ENCODE peak calls at places on chromosomes 12 and 14, in ten cellular contexts. X is adrenal gland, R is Peyer's patch, Z is heart left ventricle, O is testis, F is GM12891, B is A549, L is H1, W is IMR-90, P is ovary. C is an unnamed sample.

GRCh38 chr14:69658664-69659261 is 47.4 kb downstream of the SUSD6 start:
- DNase-seq in X (no peak), R (peak), Z (no peak), O (no peak), F (no peak), B (no peak), L (no peak), W (peak), P (no peak), C (peak)

GRCh38 chr12:6883683-6884082 is 10.6 kb upstream of the SPSB2 start:
- DNase-seq in X (no peak), R (no peak), Z (no peak), O (no peak), F (no peak), B (no peak), L (no peak), W (no peak), P (no peak), C (no peak)

GRCh38 chr12:31506907-31507306 is 84.0 kb downstream of the DENND5B start:
- DNase-seq in X (no peak), R (no peak), Z (no peak), O (no peak), F (no peak), B (no peak), L (peak), W (peak), P (no peak), C (no peak)

GRCh38 chr12:122641976-122642375 is 61.2 kb downstream of the HCAR2 start:
- DNase-seq in X (peak), R (no peak), Z (no peak), O (no peak), F (no peak), B (no peak), L (no peak), W (peak), P (no peak), C (peak)

GRCh38 chr12:10409387-10409786 is at the start of gene KLRC4:
- DNase-seq in X (no peak), R (no peak), Z (no peak), O (no peak), F (no peak), B (no peak), L (no peak), W (peak), P (no peak), C (no peak)

GRCh38 chr12:130468186-130468585 is 130.5 kb downstream of the PIWIL1 start:
- DNase-seq in X (no peak), R (no peak), Z (no peak), O (no peak), F (no peak), B (no peak), L (no peak), W (no peak), P (no peak), C (no peak)

GRCh38 chr12:131208425-131208824 is 254.7 kb downstream of the ADGRD1 start:
- DNase-seq in X (no peak), R (peak), Z (no peak), O (peak), F (no peak), B (no peak), L (no peak), W (no peak), P (no peak), C (no peak)

GRCh38 chr12:107134558-107134957 is 41.2 kb upstream of the CRY1 start:
- DNase-seq in X (peak), R (no peak), Z (no peak), O (peak), F (no peak), B (peak), L (peak), W (no peak), P (no peak), C (no peak)

GRCh38 chr14:65103150-65103760 is 938 bp upstream of the MAX start:
- DNase-seq in X (no peak), R (no peak), Z (no peak), O (no peak), F (no peak), B (peak), L (no peak), W (peak), P (no peak), C (no peak)

GRCh38 chr14:35385042-35385839 is 19.3 kb downstream of the NFKBIA start:
- DNase-seq in X (peak), R (peak), Z (peak), O (peak), F (no peak), B (peak), L (no peak), W (peak), P (peak), C (peak)

GRCh38 chr14:62126885-62127478 is 364.8 kb downstream of the SNAPC1 start:
- DNase-seq in X (peak), R (no peak), Z (no peak), O (no peak), F (no peak), B (peak), L (no peak), W (peak), P (no peak), C (no peak)

GRCh38 chr12:111954974-111955373 is 58.0 kb downstream of the TMEM116 start:
- DNase-seq in X (no peak), R (no peak), Z (no peak), O (no peak), F (no peak), B (peak), L (no peak), W (no peak), P (no peak), C (no peak)

GRCh38 chr12:109440851-109441490 is 36.1 kb downstream of the KCTD10 start:
- DNase-seq in X (no peak), R (no peak), Z (no peak), O (no peak), F (no peak), B (no peak), L (no peak), W (no peak), P (no peak), C (no peak)

GRCh38 chr14:93536945-93537344 is 106.2 kb downstream of the UNC79 start:
- DNase-seq in X (peak), R (no peak), Z (no peak), O (no peak), F (no peak), B (peak), L (no peak), W (no peak), P (no peak), C (no peak)

GRCh38 chr14:59044707-59045106 is 143.8 kb upstream of the DAAM1 start:
- DNase-seq in X (peak), R (no peak), Z (no peak), O (peak), F (no peak), B (no peak), L (no peak), W (no peak), P (no peak), C (no peak)

GRCh38 chr12:99824900-99825562 is 159.7 kb downstream of the ANKS1B start:
- DNase-seq in X (no peak), R (no peak), Z (no peak), O (no peak), F (no peak), B (no peak), L (no peak), W (no peak), P (no peak), C (no peak)

GRCh38 chr12:64480148-64480547 is 28.2 kb downstream of the TBK1 start:
- DNase-seq in X (no peak), R (no peak), Z (no peak), O (no peak), F (no peak), B (no peak), L (no peak), W (peak), P (no peak), C (no peak)

GRCh38 chr14:99649219-99649618 is 4.3 kb downstream of the HHIPL1 start:
- DNase-seq in X (no peak), R (no peak), Z (no peak), O (no peak), F (no peak), B (no peak), L (no peak), W (peak), P (no peak), C (no peak)

GRCh38 chr14:34593740-34594375 is 36.1 kb downstream of the SNX6 start:
- DNase-seq in X (no peak), R (peak), Z (no peak), O (peak), F (no peak), B (no peak), L (no peak), W (peak), P (no peak), C (no peak)

GRCh38 chr12:88627501-88627900 is 47.2 kb upstream of the KITLG start:
- DNase-seq in X (no peak), R (no peak), Z (no peak), O (no peak), F (no peak), B (no peak), L (no peak), W (peak), P (no peak), C (no peak)

GRCh38 chr12:23834076-23834475 is 115.4 kb downstream of the SOX5 start:
- DNase-seq in X (no peak), R (no peak), Z (no peak), O (no peak), F (no peak), B (no peak), L (no peak), W (peak), P (no peak), C (no peak)

DNA sequence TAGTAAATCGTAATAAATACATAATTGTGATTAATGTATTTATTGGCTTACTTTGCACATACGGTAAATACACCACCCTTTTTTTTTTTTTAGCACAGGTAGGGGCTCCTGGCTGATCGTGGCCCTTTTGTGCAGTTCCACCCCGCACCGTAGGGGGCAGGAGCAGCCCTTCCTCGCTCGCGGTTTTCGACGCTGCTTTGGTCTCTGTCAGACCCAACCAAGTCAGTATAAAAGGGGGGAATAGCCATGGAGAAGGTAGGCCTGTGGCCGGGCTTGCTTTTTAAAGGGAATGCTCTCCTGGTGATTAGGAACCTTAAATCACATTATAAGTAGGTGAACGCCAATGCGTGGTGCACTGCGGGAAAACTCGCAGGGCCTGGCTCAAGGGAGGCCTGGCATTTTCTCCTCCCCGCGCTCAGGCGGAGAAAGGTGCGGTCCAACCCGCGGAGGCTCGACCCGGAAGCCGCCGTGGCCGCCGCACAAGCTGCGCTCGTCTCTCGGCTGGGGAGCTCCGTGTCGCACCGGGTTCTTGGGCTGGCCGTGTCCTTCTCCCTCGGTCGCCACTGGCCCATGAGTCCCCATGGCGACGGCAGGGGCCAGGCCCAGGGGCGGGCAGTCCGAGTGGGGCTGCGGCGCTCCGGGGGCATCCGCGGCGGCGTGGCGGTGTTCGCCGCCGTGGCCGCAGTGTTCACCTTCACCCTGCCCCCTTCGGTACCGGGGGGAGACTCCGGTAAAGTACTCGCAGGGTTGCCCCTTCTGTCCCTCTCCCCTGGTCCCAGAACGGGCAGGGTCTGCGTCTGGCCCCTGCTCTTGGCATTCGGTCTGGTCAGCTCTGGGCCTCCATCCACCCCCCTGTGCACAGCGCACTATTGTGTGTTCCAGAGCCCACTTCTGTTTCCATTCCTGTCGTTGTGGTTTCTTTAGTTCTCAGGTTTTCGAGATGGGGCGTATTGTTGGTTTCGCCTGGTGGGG is at the start of gene TMEM260:
- DNase-seq in X (peak), R (peak), Z (peak), O (peak), F (peak), B (peak), L (peak), W (peak), P (peak), C (peak)
- TF ChIP-seq POLR2A in X (peak), R (peak), Z (peak), O (no peak), F (peak), B (peak), L (no peak), W (peak), P (peak), C (no peak)

GRCh38 chr14:67694791-67695393 is 672 bp downstream of the RDH11 start:
- DNase-seq in X (peak), R (peak), Z (peak), O (peak), F (peak), B (peak), L (peak), W (peak), P (peak), C (no peak)
- TF ChIP-seq POLR2A in X (peak), R (peak), Z (no peak), O (no peak), F (peak), B (peak), L (peak), W (no peak), P (no peak), C (no peak)

DNA sequence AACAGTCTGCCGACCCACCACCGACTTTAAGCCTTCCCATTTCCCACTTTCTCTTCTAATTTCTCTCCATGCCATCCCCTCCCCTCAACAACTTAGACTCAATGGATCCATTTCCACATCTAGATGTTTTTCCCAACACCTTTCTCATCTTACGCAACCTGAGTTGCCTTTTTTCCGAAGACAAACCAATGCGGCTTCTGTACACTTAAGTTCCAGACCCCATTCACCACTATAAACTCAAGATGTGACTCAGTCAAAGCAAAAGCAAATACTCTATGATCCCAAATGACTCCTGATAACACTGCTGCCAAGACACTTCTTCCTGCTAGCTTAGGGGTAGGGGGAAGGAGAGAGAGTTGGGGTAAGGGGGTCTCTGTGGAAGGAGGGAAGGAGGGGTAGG is 1.3 kb downstream of the IL22 start:
- DNase-seq in X (no peak), R (no peak), Z (no peak), O (no peak), F (no peak), B (no peak), L (no peak), W (no peak), P (no peak), C (no peak)
- TF ChIP-seq POLR2A in X (no peak), R (no peak), Z (no peak), O (no peak), F (no peak), B (no peak), L (no peak), W (no peak), P (no peak), C (no peak)

GRCh38 chr14:90484291-90484690 is 87.5 kb downstream of the CALM1 start:
- DNase-seq in X (no peak), R (no peak), Z (no peak), O (no peak), F (no peak), B (no peak), L (no peak), W (no peak), P (no peak), C (no peak)
- TF ChIP-seq POLR2A in X (no peak), R (no peak), Z (no peak), O (no peak), F (no peak), B (no peak), L (no peak), W (no peak), P (no peak), C (no peak)

GRCh38 chr14:74019743-74020142 is 594 bp downstream of the BBOF1 start:
- DNase-seq in X (peak), R (no peak), Z (no peak), O (no peak), F (no peak), B (peak), L (no peak), W (peak), P (peak), C (no peak)

GRCh38 chr14:74018029-74018703 is 922 bp downstream of the ENTPD5 start:
- DNase-seq in X (no peak), R (no peak), Z (no peak), O (no peak), F (no peak), B (no peak), L (no peak), W (peak), P (no peak), C (peak)

GRCh38 chr14:74019408-74019714 is 212 bp downstream of the BBOF1 start:
- DNase-seq in X (no peak), R (no peak), Z (no peak), O (no peak), F (no peak), B (no peak), L (no peak), W (no peak), P (no peak), C (no peak)

GRCh38 chr14:74015965-74016364 is 3.1 kb downstream of the ENTPD5 start:
- DNase-seq in X (no peak), R (no peak), Z (no peak), O (no peak), F (no peak), B (no peak), L (no peak), W (no peak), P (no peak), C (no peak)

GRCh38 chr14:74018704-74019407 is at the start of the genes BBOF1 and ENTPD5:
- DNase-seq in X (peak), R (peak), Z (peak), O (peak), F (peak), B (peak), L (peak), W (peak), P (peak), C (peak)
- TF ChIP-seq POLR2A in X (peak), R (peak), Z (peak), O (no peak), F (peak), B (peak), L (no peak), W (no peak), P (peak), C (no peak)

GRCh38 chr12:56152132-56152755 is at the start of gene MYL6B:
- DNase-seq in X (peak), R (peak), Z (peak), O (peak), F (peak), B (peak), L (peak), W (peak), P (peak), C (peak)
- TF ChIP-seq POLR2A in X (peak), R (no peak), Z (peak), O (no peak), F (peak), B (peak), L (peak), W (no peak), P (no peak), C (no peak)

DNA sequence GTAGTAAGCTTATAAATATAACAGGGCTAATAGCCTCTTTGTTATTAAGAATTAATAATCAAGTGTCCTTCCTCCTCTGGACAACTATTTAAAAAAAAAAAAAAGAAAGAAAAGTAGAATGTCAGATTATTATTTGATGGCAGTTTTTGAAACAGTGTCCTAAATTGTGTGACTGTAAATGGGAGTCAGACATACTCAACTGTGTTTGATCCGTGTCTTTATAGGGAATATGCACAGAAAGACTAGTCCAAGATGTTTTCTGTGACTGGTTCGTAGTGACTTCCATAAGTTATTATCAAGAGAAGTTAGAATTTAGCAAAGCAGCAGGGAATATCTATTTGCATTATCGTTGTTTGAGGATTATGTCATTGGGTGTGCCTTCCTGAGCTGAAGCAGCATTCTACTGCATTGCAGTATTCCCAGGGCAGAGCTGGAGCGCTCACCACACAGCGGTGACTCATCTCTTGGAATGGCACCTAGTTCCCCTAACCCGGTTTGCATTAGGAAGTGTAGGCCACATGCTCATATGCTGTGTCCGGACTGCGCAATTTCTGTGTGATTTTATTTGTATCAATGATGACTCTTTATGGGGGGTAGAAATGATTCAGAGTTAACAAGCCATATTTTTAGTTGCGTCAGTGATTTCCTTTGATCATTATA is 7.9 kb downstream of the DYNC1H1 start:
- DNase-seq in X (peak), R (peak), Z (peak), O (peak), F (no peak), B (peak), L (no peak), W (peak), P (peak), C (peak)
- TF ChIP-seq POLR2A in X (peak), R (peak), Z (no peak), O (no peak), F (no peak), B (no peak), L (no peak), W (no peak), P (no peak), C (no peak)

DNA sequence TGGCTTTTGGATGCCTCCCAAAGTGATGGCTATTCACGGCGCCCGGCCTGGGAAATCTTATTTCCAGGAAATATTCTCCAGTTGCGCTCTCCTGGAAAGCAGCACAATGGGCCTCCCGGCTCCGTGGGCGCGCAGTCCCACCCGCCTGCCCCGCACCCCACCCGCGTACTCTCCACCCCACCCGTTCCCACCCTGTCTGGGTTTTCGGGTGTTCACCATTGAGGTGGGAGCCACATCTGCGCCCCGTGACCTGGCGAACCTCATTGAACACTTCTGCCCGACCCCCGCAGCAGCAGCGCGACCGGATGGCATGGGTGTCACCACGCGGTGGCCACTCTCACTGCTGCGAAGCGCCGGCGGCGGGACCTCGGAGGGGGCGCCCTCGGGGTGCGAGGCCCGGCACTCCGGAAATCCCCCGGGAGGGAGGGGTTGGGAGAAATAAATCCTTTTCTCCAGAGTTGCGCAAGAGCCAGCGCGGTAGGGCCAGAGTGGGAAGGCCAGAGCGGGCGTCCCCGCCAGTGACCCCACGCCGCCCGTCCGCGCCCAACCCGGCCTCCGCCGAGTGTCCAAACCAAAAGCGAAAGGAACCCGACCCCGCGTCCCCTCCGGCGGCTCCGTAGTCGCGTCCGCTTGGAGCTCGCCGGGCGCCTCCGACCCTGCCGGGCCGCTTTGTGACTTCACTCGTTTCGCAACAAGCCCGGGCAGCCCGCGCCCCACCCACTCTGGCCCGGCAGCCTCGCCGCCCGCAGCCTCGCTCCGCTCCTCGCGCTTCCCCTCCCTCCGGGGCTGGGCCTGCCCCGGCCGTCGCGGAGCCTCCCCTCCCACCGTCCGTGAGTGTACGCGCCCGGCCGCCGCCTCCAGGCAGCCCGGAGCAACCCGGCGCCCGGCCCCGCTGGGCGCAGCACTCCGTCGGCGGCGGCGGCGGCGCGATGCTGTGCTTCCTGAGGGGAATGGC is at the start of gene DRAM1:
- DNase-seq in X (peak), R (peak), Z (peak), O (peak), F (peak), B (peak), L (peak), W (peak), P (peak), C (peak)
- TF ChIP-seq POLR2A in X (peak), R (peak), Z (peak), O (no peak), F (peak), B (peak), L (peak), W (peak), P (peak), C (peak)